ENCODE peak calls at places on chromosome 16, in five cellular contexts. One of them, this sample, is unnamed.

GRCh38 chr16:1920727-1921155 is 2.5 kb upstream of the HS3ST6 start:
- DNase-seq in fibroblast of lung: peak; percentile 4
- DNase-seq in astrocyte: no peak
- DNase-seq in GM23248: peak; percentile 54
- DNase-seq in Karpas-422: peak; percentile 71
- DNase-seq in this sample: no peak

GRCh38 chr16:4315185-4316102 is at the start of gene GLIS2:
- DNase-seq in Karpas-422: no peak
- DNase-seq in astrocyte: peak; percentile 73
- DNase-seq in GM23248: peak; percentile 84
- DNase-seq in fibroblast of lung: peak; percentile 86
- DNase-seq in this sample: peak; percentile 59

GRCh38 chr16:63530208-63530607 is 1494.0 kb upstream of the CDH8 start:
- DNase-seq in Karpas-422: no peak
- DNase-seq in astrocyte: no peak
- DNase-seq in GM23248: no peak
- DNase-seq in fibroblast of lung: no peak
- DNase-seq in this sample: no peak

GRCh38 chr16:19735074-19735867 is 17.2 kb downstream of the IQCK start:
- DNase-seq in GM23248: no peak
- DNase-seq in Karpas-422: no peak
- DNase-seq in astrocyte: no peak
- DNase-seq in fibroblast of lung: no peak
- DNase-seq in this sample: no peak

GRCh38 chr16:87351320-87351698 is 32.3 kb downstream of the FBXO31 start:
- DNase-seq in Karpas-422: no peak
- DNase-seq in astrocyte: no peak
- DNase-seq in fibroblast of lung: no peak
- DNase-seq in GM23248: no peak
- DNase-seq in this sample: no peak

GRCh38 chr16:30372037-30372712 is 1.9 kb upstream of the TBC1D10B start:
- DNase-seq in Karpas-422: peak; percentile 52
- DNase-seq in astrocyte: no peak
- DNase-seq in fibroblast of lung: no peak
- DNase-seq in GM23248: no peak
- DNase-seq in this sample: no peak

GRCh38 chr16:89370081-89370511 is 120.3 kb downstream of the ANKRD11 start:
- DNase-seq in fibroblast of lung: no peak
- DNase-seq in Karpas-422: no peak
- DNase-seq in GM23248: peak; percentile 48
- DNase-seq in astrocyte: peak; percentile 55
- DNase-seq in this sample: peak; percentile 27

GRCh38 chr16:16000685-16001084 is 51.3 kb downstream of the ABCC1 start:
- DNase-seq in fibroblast of lung: no peak
- DNase-seq in astrocyte: no peak
- DNase-seq in Karpas-422: no peak
- DNase-seq in GM23248: no peak
- DNase-seq in this sample: no peak

GRCh38 chr16:28923231-28923587 is 1.8 kb downstream of the RABEP2 start:
- DNase-seq in Karpas-422: no peak
- DNase-seq in fibroblast of lung: no peak
- DNase-seq in GM23248: no peak
- DNase-seq in astrocyte: no peak
- DNase-seq in this sample: no peak

GRCh38 chr16:15949210-15950166 is at the start of gene ABCC1:
- DNase-seq in fibroblast of lung: no peak
- DNase-seq in GM23248: peak; percentile 81
- DNase-seq in astrocyte: no peak
- DNase-seq in Karpas-422: peak; percentile 78
- DNase-seq in this sample: peak; percentile 38

DNA sequence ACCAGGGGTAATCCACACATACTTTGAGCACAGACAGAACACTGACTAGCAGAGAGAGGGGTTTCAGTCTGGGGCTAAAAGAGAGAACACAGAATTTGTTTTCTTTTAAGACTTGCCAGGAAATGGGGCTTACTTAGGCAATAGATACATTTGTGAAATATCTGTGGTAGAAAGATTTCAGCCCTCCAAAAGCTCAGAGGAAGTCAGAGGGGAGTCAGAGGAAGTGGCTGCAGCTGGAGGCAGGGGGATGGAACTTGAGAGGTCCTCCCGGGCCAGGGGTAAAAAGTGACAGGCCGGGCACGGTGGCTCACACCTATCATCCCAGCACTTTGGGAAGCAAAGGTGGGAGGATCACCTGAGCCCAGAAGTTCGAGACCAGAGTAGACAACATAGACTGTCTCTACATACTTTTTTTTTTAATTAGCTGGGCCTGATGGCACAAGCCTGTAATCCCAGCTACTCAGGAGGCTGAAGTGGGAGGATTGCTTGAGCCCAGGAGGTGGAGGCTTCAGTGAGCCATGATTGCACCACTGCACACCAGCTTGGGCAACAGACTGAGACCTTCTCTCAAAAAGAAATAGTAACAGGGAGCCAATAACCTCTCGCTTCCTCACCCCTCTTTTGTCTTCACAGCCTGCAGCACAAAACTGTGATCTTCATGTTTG is 49.9 kb downstream of the NLRC5 start:
- DNase-seq in Karpas-422: peak; percentile 91
- DNase-seq in astrocyte: peak; percentile 84
- DNase-seq in GM23248: peak; percentile 58
- DNase-seq in fibroblast of lung: peak; percentile 77
- DNase-seq in this sample: no peak
- H3K4me2 ChIP-seq in Karpas-422: peak overlapping the region; percentile 93
- H3K4me2 ChIP-seq in astrocyte: peak overlapping the region; percentile 35
- H3K4me2 ChIP-seq in GM23248: no peak overlapping the region
- H3K4me2 ChIP-seq in fibroblast of lung: peak overlapping the region; percentile 44
- H3K4me2 ChIP-seq in this sample: no peak overlapping the region

DNA sequence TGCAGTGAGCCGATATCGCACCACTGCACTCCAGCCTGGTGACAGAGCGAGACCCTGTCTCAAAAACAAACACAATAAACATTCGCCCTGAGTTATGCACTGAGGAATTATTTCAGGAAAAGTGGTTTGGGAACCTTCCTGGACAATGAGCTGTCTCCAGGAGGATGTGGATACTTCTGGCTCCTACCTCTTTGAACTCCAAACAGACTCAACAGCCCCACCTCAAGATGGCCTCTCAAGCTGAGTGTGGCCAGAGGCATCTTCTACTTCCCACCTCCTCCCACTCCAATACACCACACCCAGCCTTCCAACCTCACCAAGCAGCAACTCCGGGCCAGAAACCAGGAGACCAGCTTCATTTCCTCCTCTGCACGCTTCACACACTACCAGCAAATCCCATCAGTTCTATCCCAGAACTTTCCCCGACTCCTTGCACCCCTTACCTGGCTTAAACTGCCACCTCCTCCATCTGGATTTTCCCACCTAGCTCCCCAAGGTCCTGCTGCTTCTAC is 11.6 kb downstream of the HBQ1 start:
- DNase-seq in GM23248: peak; percentile 34
- DNase-seq in astrocyte: peak; percentile 16
- DNase-seq in fibroblast of lung: no peak
- DNase-seq in Karpas-422: no peak
- DNase-seq in this sample: no peak
- H4K20me1 ChIP-seq in GM23248: no peaks in the 10 kb centered on the region
- H4K20me1 ChIP-seq in astrocyte: peaks cover 75% of the 10 kb centered on the region
- H4K20me1 ChIP-seq in fibroblast of lung: no peaks in the 10 kb centered on the region
- H4K20me1 ChIP-seq in Karpas-422: no peaks in the 10 kb centered on the region
- H4K20me1 ChIP-seq in this sample: no peaks in the 10 kb centered on the region

DNA sequence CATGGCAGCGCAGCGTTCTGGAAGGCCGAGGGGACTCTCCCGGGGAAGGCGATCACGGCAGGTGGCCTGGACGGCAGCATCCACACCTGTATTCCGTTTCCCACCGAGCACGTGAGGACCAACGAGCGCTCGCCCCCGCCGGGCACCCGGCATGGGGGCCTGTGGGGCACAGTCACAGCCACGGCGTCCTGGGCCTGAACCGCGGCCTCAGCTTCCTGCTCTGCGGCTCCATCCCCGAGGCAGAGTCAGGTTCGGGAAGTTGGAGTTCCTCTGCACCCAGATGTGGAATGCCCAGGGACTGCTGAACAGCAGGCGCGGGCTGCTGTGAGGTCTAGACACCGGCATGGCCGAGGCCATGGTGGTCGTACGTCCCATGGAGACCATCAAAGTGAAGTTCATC is 1713.9 kb downstream of the TP53TG3F start:
- DNase-seq in astrocyte: no peak
- DNase-seq in Karpas-422: no peak
- DNase-seq in GM23248: no peak
- DNase-seq in fibroblast of lung: no peak
- DNase-seq in this sample: no peak
- H3K4me3 ChIP-seq in astrocyte: no peak overlapping the region
- H3K4me3 ChIP-seq in Karpas-422: no peak overlapping the region
- H3K4me3 ChIP-seq in GM23248: no peak overlapping the region
- H3K4me3 ChIP-seq in fibroblast of lung: no peak overlapping the region
- H3K4me3 ChIP-seq in this sample: no peak overlapping the region

DNA sequence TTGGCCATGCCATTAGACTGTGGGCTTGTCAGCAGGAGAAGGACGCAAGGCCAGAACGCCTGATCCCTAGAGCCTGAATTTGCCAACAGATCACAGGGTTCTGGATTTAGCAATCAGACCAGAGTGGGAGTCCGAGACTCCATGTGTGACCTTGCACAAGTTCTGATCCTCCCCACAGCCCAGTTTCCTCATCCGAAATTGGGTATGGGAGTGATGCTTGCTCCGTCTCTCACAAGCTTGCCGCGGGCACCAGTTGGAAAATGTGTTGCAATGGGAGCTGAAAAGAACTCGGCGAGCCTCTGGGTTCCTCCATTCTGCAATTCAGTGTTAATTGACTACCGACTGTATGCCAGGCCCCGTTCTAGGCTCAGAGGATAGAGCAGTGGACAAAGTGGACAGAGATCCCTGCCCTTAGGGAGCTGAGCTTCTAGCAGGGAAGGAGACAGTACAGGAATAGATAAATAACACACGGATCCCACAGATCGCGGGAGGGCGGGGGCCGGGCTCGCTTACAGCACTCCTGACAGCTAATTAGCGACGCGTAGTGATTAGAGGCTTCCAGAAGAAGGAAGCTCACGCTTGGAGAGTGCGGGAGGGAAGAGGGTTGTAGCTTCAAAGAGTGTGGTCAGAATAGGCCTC is 150.4 kb upstream of the CIBAR2 start:
- DNase-seq in Karpas-422: no peak
- DNase-seq in astrocyte: no peak
- DNase-seq in fibroblast of lung: peak; percentile 32
- DNase-seq in GM23248: no peak
- DNase-seq in this sample: no peak
- H3K4me2 ChIP-seq in Karpas-422: no peak overlapping the region
- H3K4me2 ChIP-seq in astrocyte: no peak overlapping the region
- H3K4me2 ChIP-seq in fibroblast of lung: no peak overlapping the region
- H3K4me2 ChIP-seq in GM23248: no peak overlapping the region
- H3K4me2 ChIP-seq in this sample: no peak overlapping the region

DNA sequence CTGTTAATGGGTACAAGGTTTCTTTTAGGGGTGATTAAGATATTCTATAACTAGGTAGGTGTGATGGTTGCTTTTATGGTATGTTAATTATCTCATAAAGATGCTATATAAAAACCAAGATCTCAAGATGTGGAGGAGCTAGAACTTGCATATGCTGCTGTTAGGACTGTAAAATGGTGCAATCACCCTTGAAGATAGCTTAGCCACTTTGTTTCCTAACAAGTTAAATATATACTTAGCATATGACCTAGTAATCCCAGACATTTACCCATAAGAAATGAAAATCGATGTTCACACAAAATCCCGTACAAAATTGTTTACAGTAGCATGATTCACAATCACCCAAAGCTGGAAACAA is 25.1 kb downstream of the GGA2 start:
- DNase-seq in astrocyte: no peak
- DNase-seq in GM23248: no peak
- DNase-seq in Karpas-422: no peak
- DNase-seq in fibroblast of lung: no peak
- DNase-seq in this sample: no peak
- H4K20me1 ChIP-seq in astrocyte: no peaks in the 10 kb centered on the region
- H4K20me1 ChIP-seq in GM23248: no peaks in the 10 kb centered on the region
- H4K20me1 ChIP-seq in Karpas-422: peaks cover 18% of the 10 kb centered on the region
- H4K20me1 ChIP-seq in fibroblast of lung: no peaks in the 10 kb centered on the region
- H4K20me1 ChIP-seq in this sample: no peaks in the 10 kb centered on the region